ENCODE peak calls at places on chromosomes 2 and 18, in seven cellular contexts. G is A549, T is WTC11, M is keratinocyte, H is HFF-Myc, X is GM20000, Z is uterus. P is an unnamed sample.

GRCh38 chr2:176129825-176130152 is 284 bp downstream of the HOXD8 start:
- DNase-seq in X (no peak), H (no peak), G (no peak), T (no peak), M (no peak), Z (no peak), P (no peak)

GRCh38 chr2:163626208-163626607 is 109.6 kb downstream of the FIGN start:
- DNase-seq in Z (no peak), G (no peak), T (no peak), X (no peak), H (no peak), M (no peak), P (no peak)

GRCh38 chr18:24112874-24113615 is 25.8 kb upstream of the CABYR start:
- DNase-seq in M (peak), Z (no peak), G (peak), X (no peak), T (no peak), H (no peak), P (no peak)

GRCh38 chr2:34012728-34013302 is 413.7 kb upstream of the FAM98A start:
- DNase-seq in T (peak), H (peak), G (peak), Z (peak), X (peak), M (peak), P (no peak)

GRCh38 chr2:223697316-223697875 is 95.2 kb upstream of the SCG2 start:
- DNase-seq in G (no peak), Z (no peak), X (no peak), H (no peak), T (no peak), M (no peak), P (no peak)

GRCh38 chr2:58156780-58157179 is 84.3 kb downstream of the FANCL start:
- DNase-seq in G (no peak), T (no peak), M (no peak), Z (no peak), H (peak), X (no peak), P (peak)

GRCh38 chr2:99571609-99572344 is 82.0 kb upstream of the REV1 start:
- DNase-seq in G (no peak), X (no peak), Z (no peak), M (no peak), T (no peak), H (no peak), P (no peak)

GRCh38 chr2:98807221-98807620 is 76.3 kb upstream of the MGAT4A start:
- DNase-seq in Z (no peak), X (no peak), H (no peak), G (no peak), M (no peak), T (no peak), P (no peak)

GRCh38 chr2:204453730-204454167 is 91.5 kb upstream of the PARD3B start:
- DNase-seq in G (peak), T (peak), H (peak), Z (peak), M (no peak), X (no peak), P (no peak)

GRCh38 chr2:26059542-26059941 is 25.7 kb downstream of the RAB10 start:
- DNase-seq in H (no peak), G (no peak), M (no peak), Z (no peak), T (no peak), X (no peak), P (no peak)
- TF ChIP-seq CTCF in H (no peak), G (peak), M (no peak), Z (no peak), T (no peak), X (no peak), P (no peak)

GRCh38 chr2:168346725-168347477 is 99.5 kb upstream of the STK39 start:
- DNase-seq in T (peak), X (peak), G (peak), M (no peak), H (peak), Z (peak), P (no peak)

GRCh38 chr2:168353251-168353650 is 102.8 kb upstream of the CERS6 start:
- DNase-seq in H (no peak), T (no peak), Z (no peak), X (no peak), M (no peak), G (no peak), P (no peak)

GRCh38 chr2:168348076-168348475 is 100.7 kb upstream of the STK39 start:
- DNase-seq in T (peak), M (no peak), H (peak), G (peak), X (peak), Z (no peak), P (no peak)

GRCh38 chr2:168354499-168354898 is 101.6 kb upstream of the CERS6 start:
- DNase-seq in X (no peak), M (no peak), G (no peak), T (no peak), Z (no peak), H (no peak), P (no peak)

GRCh38 chr2:168350380-168350779 is 103.0 kb upstream of the STK39 start:
- DNase-seq in M (no peak), T (no peak), X (no peak), H (no peak), Z (no peak), G (no peak), P (no peak)
- TF ChIP-seq CTCF in M (no peak), T (no peak), X (no peak), H (no peak), Z (no peak), G (no peak), P (no peak)

GRCh38 chr2:174985624-174986023 is 19.6 kb downstream of the CHN1 start:
- DNase-seq in X (no peak), H (no peak), T (no peak), G (no peak), Z (no peak), M (no peak), P (no peak)
- TF ChIP-seq CTCF in X (no peak), H (no peak), T (no peak), G (peak), Z (peak), M (peak), P (peak)

DNA sequence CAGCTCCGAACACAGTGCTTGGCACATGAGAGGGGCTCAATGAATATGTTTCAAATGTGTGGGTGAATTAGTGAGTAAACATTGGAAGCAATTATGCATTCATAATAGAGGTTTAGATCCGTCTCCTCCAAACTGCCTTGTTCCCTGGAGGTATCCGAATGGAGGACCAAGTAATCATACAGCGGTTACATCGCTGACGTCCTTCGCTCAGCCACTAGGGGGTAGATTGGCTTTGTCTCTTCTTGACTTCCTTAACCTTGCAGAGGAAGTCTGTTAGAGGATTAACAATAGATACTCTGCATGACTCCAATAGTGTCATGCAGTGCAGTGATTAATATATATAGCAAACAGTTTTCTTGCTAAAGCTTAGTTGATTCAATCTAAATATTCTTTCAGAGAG is 517.0 kb downstream of the PTPRM start:
- DNase-seq in X (no peak), H (peak), M (peak), T (peak), Z (peak), G (peak), P (no peak)
- TF ChIP-seq CTCF in X (no peak), H (peak), M (peak), T (peak), Z (no peak), G (peak), P (peak)

GRCh38 chr2:227363756-227364155 is 15.3 kb downstream of the TM4SF20 start:
- DNase-seq in H (no peak), M (no peak), G (no peak), Z (no peak), X (no peak), T (no peak), P (no peak)
- TF ChIP-seq CTCF in H (peak), M (no peak), G (peak), Z (no peak), X (no peak), T (no peak), P (no peak)

DNA sequence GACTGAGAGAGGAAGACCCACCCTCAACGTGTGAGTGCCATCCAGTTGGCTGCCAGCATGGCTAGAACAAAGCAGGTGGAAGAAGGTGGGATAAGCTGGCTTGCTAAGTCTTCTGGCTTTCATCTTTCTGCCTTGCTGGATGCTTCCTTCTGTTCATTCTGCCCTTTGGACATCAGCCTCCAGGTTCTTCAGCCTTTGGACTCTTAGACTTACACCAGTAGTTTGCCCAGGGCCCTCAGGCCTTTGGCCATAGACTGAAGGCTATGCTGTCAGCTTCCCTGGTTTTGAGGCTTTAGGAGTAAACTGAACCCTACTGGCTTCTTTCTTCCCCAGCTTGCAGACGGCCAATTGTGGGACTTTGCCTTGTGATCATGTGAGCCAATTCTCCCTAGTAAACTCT is 155.0 kb upstream of the SERTAD2 start:
- DNase-seq in X (no peak), H (no peak), M (no peak), G (no peak), T (no peak), Z (no peak), P (no peak)
- TF ChIP-seq CTCF in X (no peak), H (no peak), M (no peak), G (no peak), T (no peak), Z (no peak), P (no peak)

GRCh38 chr2:216069028-216069427 is 12.6 kb downstream of the PECR start:
- DNase-seq in G (no peak), H (no peak), M (no peak), T (no peak), Z (no peak), X (no peak), P (no peak)

GRCh38 chr2:216066255-216066654 is 15.4 kb downstream of the PECR start:
- DNase-seq in Z (no peak), G (no peak), T (no peak), M (no peak), X (no peak), H (no peak), P (no peak)

GRCh38 chr2:216064684-216065083 is 16.9 kb downstream of the PECR start:
- DNase-seq in X (no peak), Z (no peak), G (no peak), M (no peak), H (no peak), T (no peak), P (no peak)

GRCh38 chr2:216059233-216059834 is 22.3 kb downstream of the PECR start:
- DNase-seq in H (no peak), Z (no peak), M (no peak), X (no peak), T (no peak), G (no peak), P (no peak)

GRCh38 chr2:216064014-216064630 is 17.5 kb downstream of the PECR start:
- DNase-seq in M (no peak), X (no peak), T (no peak), H (no peak), Z (no peak), G (no peak), P (no peak)
- TF ChIP-seq CTCF in M (no peak), X (no peak), T (no peak), H (no peak), Z (no peak), G (peak), P (no peak)

GRCh38 chr18:49046125-49046524 is 95.4 kb upstream of the SMAD7 start:
- DNase-seq in T (no peak), H (no peak), X (no peak), M (no peak), Z (no peak), G (no peak), P (no peak)
- TF ChIP-seq CTCF in T (no peak), H (no peak), X (no peak), M (no peak), Z (no peak), G (no peak), P (no peak)